ENCODE peak calls at places on chromosomes 1 and 21, in nine cellular contexts. G is astrocyte of the spinal cord, S is epithelial cell of esophagus, L is astrocyte of the cerebellum, A is OCI-LY7, E is lung, D is lower leg skin, N is foreskin fibroblast, B is uterus. Q is an unnamed sample.

GRCh38 chr1:61926597-61926996 is 184.3 kb downstream of the PATJ start:
- DNase-seq in G (no peak), S (no peak), L (no peak), A (no peak), E (no peak), D (no peak), N (no peak), B (no peak), Q (no peak)

GRCh38 chr1:208202333-208202987 is 41.7 kb downstream of the PLXNA2 start:
- DNase-seq in G (no peak), S (no peak), L (no peak), A (no peak), E (no peak), D (no peak), N (no peak), B (no peak), Q (no peak)

GRCh38 chr1:71737768-71738167 is 544.6 kb downstream of the NEGR1 start:
- DNase-seq in G (no peak), S (no peak), L (no peak), A (no peak), E (no peak), D (no peak), N (no peak), B (no peak), Q (no peak)

GRCh38 chr1:181260271-181260670 is 171.8 kb downstream of the IER5 start:
- DNase-seq in G (no peak), S (no peak), L (no peak), A (no peak), E (no peak), D (no peak), N (no peak), B (no peak), Q (no peak)

GRCh38 chr1:201295861-201296260 is 12.6 kb downstream of the PKP1 start:
- DNase-seq in G (peak), S (peak), L (no peak), A (no peak), E (no peak), D (no peak), N (peak), B (no peak), Q (peak)

GRCh38 chr1:226223786-226224244 is 351 bp downstream of the MIXL1 start:
- DNase-seq in G (peak), S (peak), L (no peak), A (peak), E (no peak), D (no peak), N (no peak), B (no peak), Q (no peak)

GRCh38 chr1:60041783-60042182 is 31.8 kb downstream of the C1orf87 start:
- DNase-seq in G (no peak), S (no peak), L (no peak), A (no peak), E (no peak), D (no peak), N (no peak), B (no peak), Q (no peak)

GRCh38 chr1:54081306-54082270 is 28.2 kb downstream of the TCEANC2 start:
- DNase-seq in G (peak), S (peak), L (peak), A (peak), E (peak), D (no peak), N (peak), B (peak), Q (peak)

GRCh38 chr1:201665036-201665435 is 126.1 kb downstream of the NAV1 start:
- DNase-seq in G (no peak), S (no peak), L (no peak), A (no peak), E (no peak), D (peak), N (no peak), B (no peak), Q (no peak)

GRCh38 chr1:31650161-31650560 is 5.5 kb upstream of the PEF1 start:
- DNase-seq in G (no peak), S (no peak), L (no peak), A (no peak), E (no peak), D (no peak), N (no peak), B (no peak), Q (no peak)

GRCh38 chr1:44251989-44252625 is 38.8 kb downstream of the DMAP1 start:
- DNase-seq in G (no peak), S (no peak), L (no peak), A (no peak), E (no peak), D (no peak), N (no peak), B (no peak), Q (no peak)

GRCh38 chr21:42509239-42509638 is 4.4 kb upstream of the SLC37A1 start:
- DNase-seq in G (no peak), S (peak), L (no peak), A (no peak), E (no peak), D (no peak), N (no peak), B (no peak), Q (no peak)

GRCh38 chr1:161905269-161905884 is 118.3 kb downstream of the OLFML2B start:
- DNase-seq in G (no peak), S (peak), L (no peak), A (peak), E (no peak), D (no peak), N (no peak), B (no peak), Q (peak)

GRCh38 chr1:234468580-234468979 is 10.4 kb downstream of the TARBP1 start:
- DNase-seq in G (no peak), S (no peak), L (no peak), A (no peak), E (no peak), D (no peak), N (no peak), B (no peak), Q (no peak)

GRCh38 chr1:6205849-6206845 is at the start of gene RNF207:
- DNase-seq in G (peak), S (peak), L (no peak), A (no peak), E (peak), D (no peak), N (peak), B (peak), Q (peak)

GRCh38 chr1:24970399-24970753 is 40.3 kb upstream of the RUNX3 start:
- DNase-seq in G (peak), S (peak), L (no peak), A (no peak), E (no peak), D (no peak), N (no peak), B (no peak), Q (peak)

GRCh38 chr1:66705100-66705499 is 47.2 kb upstream of the DYNLT5 start:
- DNase-seq in G (peak), S (peak), L (peak), A (no peak), E (no peak), D (no peak), N (peak), B (no peak), Q (peak)

GRCh38 chr1:183147735-183148134 is 38.3 kb upstream of the LAMC2 start:
- DNase-seq in G (no peak), S (no peak), L (peak), A (no peak), E (no peak), D (no peak), N (no peak), B (no peak), Q (no peak)

GRCh38 chr1:202645097-202645476 is 65.2 kb downstream of the SYT2 start:
- DNase-seq in G (no peak), S (no peak), L (no peak), A (no peak), E (no peak), D (no peak), N (no peak), B (no peak), Q (no peak)

GRCh38 chr1:40736085-40736531 is 44.6 kb downstream of the NFYC start:
- DNase-seq in G (peak), S (peak), L (peak), A (no peak), E (no peak), D (no peak), N (peak), B (no peak), Q (peak)

GRCh38 chr1:33188572-33189275 is 6.9 kb upstream of the TRIM62 start:
- DNase-seq in G (no peak), S (peak), L (no peak), A (no peak), E (no peak), D (no peak), N (no peak), B (no peak), Q (no peak)

GRCh38 chr21:41508415-41509205 is 652 bp upstream of the TMPRSS2 start:
- DNase-seq in G (no peak), S (no peak), L (no peak), A (no peak), E (no peak), D (no peak), N (no peak), B (no peak), Q (no peak)

GRCh38 chr1:14848621-14849020 is 250.1 kb downstream of the KAZN start:
- DNase-seq in G (no peak), S (no peak), L (no peak), A (no peak), E (no peak), D (no peak), N (no peak), B (no peak), Q (no peak)

GRCh38 chr1:58437623-58438022 is 108.9 kb downstream of the OMA1 start:
- DNase-seq in G (no peak), S (no peak), L (no peak), A (no peak), E (no peak), D (no peak), N (no peak), B (no peak), Q (no peak)

GRCh38 chr21:45833437-45833836 is 148.1 kb upstream of the COL6A1 start:
- DNase-seq in G (no peak), S (no peak), L (no peak), A (no peak), E (no peak), D (peak), N (no peak), B (no peak), Q (no peak)

GRCh38 chr1:225933072-225933471 is 7.9 kb downstream of the LEFTY2 start:
- DNase-seq in G (peak), S (peak), L (no peak), A (no peak), E (no peak), D (no peak), N (peak), B (no peak), Q (peak)

GRCh38 chr1:27436204-27437159 is 44.1 kb downstream of the GPR3 start:
- DNase-seq in G (peak), S (peak), L (no peak), A (peak), E (no peak), D (no peak), N (peak), B (no peak), Q (peak)

GRCh38 chr1:2802421-2802961 is 998 bp upstream of the TTC34 start:
- DNase-seq in G (no peak), S (no peak), L (no peak), A (no peak), E (no peak), D (no peak), N (no peak), B (no peak), Q (no peak)

GRCh38 chr1:54367613-54368012 is 38.6 kb downstream of the SSBP3 start:
- DNase-seq in G (no peak), S (no peak), L (no peak), A (no peak), E (no peak), D (no peak), N (no peak), B (no peak), Q (no peak)

GRCh38 chr1:74468982-74469603 is 43.3 kb downstream of the LRRC53 start:
- DNase-seq in G (peak), S (peak), L (peak), A (peak), E (no peak), D (no peak), N (peak), B (no peak), Q (peak)

GRCh38 chr1:157968503-157968902 is 24.9 kb upstream of the KIRREL1 start:
- DNase-seq in G (peak), S (peak), L (no peak), A (no peak), E (no peak), D (no peak), N (peak), B (peak), Q (peak)

GRCh38 chr1:208333676-208334075 is 89.5 kb upstream of the PLXNA2 start:
- DNase-seq in G (no peak), S (no peak), L (no peak), A (no peak), E (no peak), D (no peak), N (no peak), B (no peak), Q (no peak)

GRCh38 chr1:179529482-179529881 is 46.3 kb downstream of the NPHS2 start:
- DNase-seq in G (no peak), S (no peak), L (no peak), A (no peak), E (no peak), D (no peak), N (no peak), B (no peak), Q (no peak)
- H3K4me3 ChIP-seq in G (no peak), S (no peak), L (no peak), A (no peak), E (no peak), D (no peak), N (no peak), B (no peak), Q (no peak)

DNA sequence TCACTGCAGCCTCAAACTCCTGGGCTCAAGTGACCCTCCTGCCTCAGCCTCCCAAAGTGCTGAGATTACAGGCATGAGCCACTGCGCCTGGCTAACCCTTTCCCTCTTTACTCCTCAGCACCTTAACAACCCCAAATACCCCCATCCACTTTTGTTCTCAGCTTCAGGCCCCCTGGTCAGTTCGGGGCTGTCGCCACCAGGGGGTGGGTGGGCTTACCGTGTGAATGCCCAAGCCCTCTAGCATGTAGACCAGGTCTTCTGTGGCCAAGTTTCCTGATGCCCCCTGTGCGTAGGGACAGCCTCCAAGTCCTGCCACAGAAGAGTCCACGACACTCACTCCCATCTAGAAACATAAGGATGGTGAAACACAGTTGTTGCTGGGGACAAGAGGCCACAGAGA is 3.6 kb upstream of the GALE start:
- DNase-seq in G (no peak), S (no peak), L (no peak), A (no peak), E (no peak), D (no peak), N (no peak), B (no peak), Q (no peak)
- TF ChIP-seq CTCF in G (peak), S (no peak), L (no peak), A (peak), E (no peak), D (no peak), N (no peak), B (no peak), Q (peak)

DNA sequence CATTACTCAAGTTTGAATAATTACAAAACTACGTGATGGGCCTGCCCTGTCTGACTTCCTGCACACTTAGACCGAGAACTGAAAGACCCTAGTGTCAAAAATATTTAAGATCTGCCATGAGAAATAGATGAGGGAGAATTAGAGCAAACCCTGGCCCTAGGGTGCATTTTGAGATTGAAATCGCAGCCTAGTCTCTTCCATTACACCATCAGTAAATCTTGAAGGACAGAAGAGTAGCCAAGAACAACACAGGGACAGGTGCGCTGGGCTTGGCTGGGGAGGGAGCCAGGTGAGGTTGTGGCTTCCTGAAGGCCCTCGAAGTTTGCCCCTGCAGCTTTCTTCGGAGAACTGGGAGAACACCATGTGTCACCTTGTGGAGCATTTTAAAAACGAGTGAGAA is 36.7 kb upstream of the KIF26B start:
- DNase-seq in G (no peak), S (no peak), L (no peak), A (no peak), E (no peak), D (no peak), N (no peak), B (no peak), Q (no peak)
- H3K4me3 ChIP-seq in G (no peak), S (no peak), L (no peak), A (no peak), E (no peak), D (no peak), N (no peak), B (no peak), Q (no peak)

GRCh38 chr1:150567717-150568561 is 11.5 kb downstream of the MCL1 start:
- DNase-seq in G (peak), S (peak), L (peak), A (peak), E (peak), D (peak), N (peak), B (peak), Q (peak)
- TF ChIP-seq CTCF in G (no peak), S (no peak), L (no peak), A (no peak), E (no peak), D (no peak), N (no peak), B (no peak), Q (no peak)

GRCh38 chr1:154870117-154870571 is at the start of gene KCNN3:
- DNase-seq in G (peak), S (peak), L (peak), A (peak), E (peak), D (peak), N (peak), B (peak), Q (peak)
- H3K4me3 ChIP-seq in G (peak), S (no peak), L (peak), A (peak), E (no peak), D (no peak), N (no peak), B (peak), Q (no peak)